ENCODE peak calls at places on chromosomes 2 and 18, in seven cellular contexts. I, N, Q, X, L, J and C are unnamed samples.

GRCh38 chr2:174235680-174236079 is 12.7 kb downstream of the OLA1 start:
- DNase-seq in I (no peak), N (no peak), Q (no peak), X (no peak), L (no peak), J (no peak), C (no peak)

GRCh38 chr18:49839012-49839411 is 25.7 kb upstream of the ACAA2 start:
- DNase-seq in I (no peak), N (no peak), Q (no peak), X (no peak), L (no peak), J (no peak), C (no peak)

GRCh38 chr2:175627405-175627804 is 374.7 kb downstream of the LNPK start:
- DNase-seq in I (no peak), N (no peak), Q (no peak), X (no peak), L (no peak), J (no peak), C (no peak)

GRCh38 chr2:240946046-240946445 is 39.9 kb downstream of the CROCC2 start:
- DNase-seq in I (peak), N (no peak), Q (no peak), X (peak), L (no peak), J (no peak), C (no peak)

GRCh38 chr2:169480079-169480465 is 778 bp downstream of the BBS5 start:
- DNase-seq in I (no peak), N (no peak), Q (no peak), X (no peak), L (no peak), J (no peak), C (no peak)

GRCh38 chr2:43075906-43076585 is 150.4 kb downstream of the ZFP36L2 start:
- DNase-seq in I (no peak), N (no peak), Q (no peak), X (peak), L (no peak), J (no peak), C (no peak)

GRCh38 chr2:219495531-219496122 is 3.1 kb upstream of the GMPPA start:
- DNase-seq in I (peak), N (peak), Q (peak), X (peak), L (no peak), J (peak), C (no peak)

GRCh38 chr2:11073251-11073650 is 82.0 kb upstream of the SLC66A3 start:
- DNase-seq in I (peak), N (peak), Q (no peak), X (no peak), L (no peak), J (no peak), C (no peak)